ENCODE peak calls at places on chromosomes 12 and 14, in five cellular contexts. C is SK-N-SH, P is H1, E is HepG2, J is HCT116. U is an unnamed sample.

GRCh38 chr14:62743569-62743968 is 301.7 kb downstream of the KCNH5 start:
- DNase-seq in C (no peak), P (no peak), J (no peak), E (no peak), U (no peak)

GRCh38 chr12:112182499-112182898 is 57.1 kb downstream of the TRAFD1 start:
- DNase-seq in E (no peak), P (no peak), C (no peak), J (no peak), U (no peak)

GRCh38 chr14:104462651-104463630 is 116.6 kb upstream of the C14orf180 start:
- DNase-seq in P (peak; percentile 33), J (no peak), C (no peak), E (no peak), U (no peak)

GRCh38 chr12:67414011-67414715 is 145.0 kb downstream of the CAND1 start:
- DNase-seq in J (no peak), E (no peak), C (peak; percentile 22), P (no peak), U (no peak)

GRCh38 chr14:73591690-73592448 is at the start of gene ACOT4:
- DNase-seq in C (peak; percentile 77), J (no peak), E (no peak), P (peak; percentile 54), U (peak; percentile 84)

GRCh38 chr12:68591716-68592437 is 18.8 kb upstream of the RAP1B start:
- DNase-seq in E (no peak), C (no peak), J (no peak), P (no peak), U (no peak)

GRCh38 chr12:56084958-56085543 is 5.1 kb downstream of the ERBB3 start:
- DNase-seq in P (peak; percentile 75), J (no peak), C (no peak), E (no peak), U (peak; percentile 80)

GRCh38 chr12:31234955-31235867 is 90.7 kb downstream of the SINHCAF start:
- DNase-seq in P (peak; percentile 66), E (peak; percentile 7), J (peak; percentile 18), C (peak; percentile 68), U (peak; percentile 44)

GRCh38 chr12:89252284-89252683 is 100.0 kb downstream of the DUSP6 start:
- DNase-seq in J (no peak), P (no peak), E (no peak), C (no peak), U (no peak)

GRCh38 chr14:21039585-21040369 is 2.4 kb upstream of the RNASE7 start:
- DNase-seq in C (peak; percentile 56), P (peak; percentile 53), E (peak; percentile 85), J (peak; percentile 41), U (peak; percentile 79)

GRCh38 chr12:100234591-100235304 is 32.1 kb downstream of the DEPDC4 start:
- DNase-seq in J (peak; percentile 29), C (peak; percentile 38), E (peak; percentile 44), P (no peak), U (peak; percentile 27)

GRCh38 chr12:54526800-54527630 is 22.4 kb upstream of the PDE1B start:
- DNase-seq in J (peak; percentile 53), C (no peak), P (peak; percentile 93), E (peak; percentile 23), U (peak; percentile 65)

GRCh38 chr12:127179199-127179598 is 1087.8 kb upstream of the TMEM132C start:
- DNase-seq in E (no peak), C (no peak), P (no peak), J (no peak), U (no peak)

GRCh38 chr12:1384910-1385309 is 209.5 kb downstream of the FBXL14 start:
- DNase-seq in J (no peak), C (no peak), P (no peak), E (no peak), U (peak; percentile 12)

GRCh38 chr14:50871914-50872732 is at the start of gene ABHD12B:
- DNase-seq in J (no peak), E (no peak), P (peak; percentile 60), C (peak; percentile 73), U (no peak)

GRCh38 chr14:38556321-38556720 is 300.4 kb upstream of the CLEC14A start:
- DNase-seq in J (no peak), C (no peak), P (no peak), E (no peak), U (no peak)

GRCh38 chr12:56299308-56299852 is 750 bp downstream of the CS start:
- DNase-seq in C (no peak), P (peak; percentile 46), J (no peak), E (no peak), U (no peak)

GRCh38 chr12:1936406-1937320 is 18.2 kb upstream of the CACNA2D4 start:
- DNase-seq in E (no peak), J (no peak), C (peak; percentile 85), P (peak; percentile 36), U (peak; percentile 86)

GRCh38 chr12:118061876-118062791 is 1.2 kb upstream of the WSB2 start:
- DNase-seq in J (no peak), C (peak; percentile 62), P (peak; percentile 73), E (no peak), U (peak; percentile 86)

GRCh38 chr14:26596722-26597030 is 1.2 kb downstream of the NOVA1 start:
- DNase-seq in J (no peak), C (no peak), P (no peak), E (no peak), U (no peak)

GRCh38 chr12:68393398-68393797 is 61.2 kb upstream of the MDM1 start:
- DNase-seq in P (no peak), E (no peak), J (no peak), C (no peak), U (no peak)

GRCh38 chr12:9347328-9348127 is 139.3 kb upstream of the PZP start:
- DNase-seq in P (no peak), E (no peak), J (peak; percentile 10), C (no peak), U (no peak)

GRCh38 chr12:58496411-58496810 is 423.9 kb downstream of the LRIG3 start:
- DNase-seq in E (no peak), J (no peak), C (no peak), P (no peak), U (no peak)

GRCh38 chr12:116324684-116325664 is 47.5 kb upstream of the MED13L start:
- DNase-seq in P (no peak), C (no peak), E (no peak), J (no peak), U (no peak)

GRCh38 chr12:38137716-38138115 is 178.9 kb upstream of the ALG10B start:
- DNase-seq in J (no peak), P (no peak), E (no peak), C (no peak), U (no peak)

GRCh38 chr12:1103051-1103450 is 112.0 kb downstream of the ERC1 start:
- DNase-seq in C (no peak), P (no peak), J (no peak), E (no peak), U (no peak)

GRCh38 chr12:78721906-78722305 is 142.7 kb upstream of the SYT1 start:
- DNase-seq in E (no peak), C (no peak), P (no peak), J (no peak), U (no peak)

GRCh38 chr12:121805171-121805687 is 1.4 kb downstream of the SETD1B start:
- DNase-seq in C (peak; percentile 48), J (no peak), E (no peak), P (no peak), U (peak; percentile 38)

GRCh38 chr12:76688001-76688400 is 75.9 kb upstream of the ZDHHC17 start:
- DNase-seq in C (peak; percentile 10), J (no peak), P (no peak), E (no peak), U (no peak)

GRCh38 chr14:35154016-35154415 is 31.7 kb downstream of the PRORP start:
- DNase-seq in C (no peak), P (no peak), E (no peak), J (no peak), U (no peak)

GRCh38 chr12:124554429-124555029 is 12.9 kb downstream of the NCOR2 start:
- DNase-seq in E (no peak), J (no peak), C (no peak), P (no peak), U (no peak)

GRCh38 chr14:98210045-98210678 is 1061.8 kb downstream of the BCL11B start:
- DNase-seq in P (no peak), J (no peak), C (no peak), E (no peak), U (no peak)

GRCh38 chr12:97756066-97756701 is 293.6 kb downstream of the RMST start:
- DNase-seq in P (no peak), J (no peak), E (no peak), C (no peak), U (no peak)

GRCh38 chr12:45878630-45879255 is 111.6 kb downstream of the SCAF11 start:
- DNase-seq in J (no peak), C (no peak), E (no peak), P (no peak), U (peak; percentile 79)
- TF ChIP-seq JUND in J (no peak), C (no peak), E (no peak), P (no peak), U (peak; percentile 54)

GRCh38 chr12:113852695-113853490 is 113.2 kb downstream of the RBM19 start:
- DNase-seq in P (no peak), C (no peak), J (no peak), E (no peak), U (no peak)

GRCh38 chr12:113852273-113852672 is 113.9 kb downstream of the RBM19 start:
- DNase-seq in P (no peak), J (no peak), C (no peak), E (no peak), U (no peak)

GRCh38 chr12:113854385-113855136 is 111.6 kb downstream of the RBM19 start:
- DNase-seq in C (no peak), J (no peak), E (no peak), P (no peak), U (no peak)

GRCh38 chr12:113855998-113856397 is 110.1 kb downstream of the RBM19 start:
- DNase-seq in J (no peak), P (no peak), E (no peak), C (no peak), U (no peak)

DNA sequence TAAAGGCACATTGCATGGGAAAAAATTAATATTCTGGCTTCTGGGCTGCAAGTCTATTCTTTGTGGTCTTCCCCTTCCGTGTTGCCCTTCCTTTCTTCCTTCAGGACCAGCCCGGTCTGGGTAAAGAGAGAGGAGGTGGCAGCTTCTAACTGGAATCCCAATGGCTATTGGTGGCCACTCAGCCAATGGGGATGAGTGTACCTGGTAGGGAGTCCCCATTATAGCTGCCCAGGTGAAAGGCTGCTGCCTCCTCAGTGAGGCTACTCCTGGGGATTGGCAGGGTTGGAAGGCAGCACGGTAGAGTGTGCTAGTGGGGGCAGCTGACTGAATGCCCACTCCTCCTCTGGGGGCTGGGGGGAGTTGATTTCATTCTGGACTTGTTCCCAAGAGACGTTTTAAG is 112.6 kb downstream of the RBM19 start:
- DNase-seq in P (no peak), E (no peak), C (no peak), J (no peak), U (peak; percentile 15)
- TF ChIP-seq JUND in P (no peak), E (no peak), C (no peak), J (no peak), U (no peak)

GRCh38 chr14:90495357-90496276 is 98.8 kb downstream of the CALM1 start:
- DNase-seq in P (peak; percentile 85), C (peak; percentile 28), J (no peak), E (peak; percentile 53), U (peak; percentile 92)
- TF ChIP-seq JUND in P (peak; percentile 9), C (no peak), J (no peak), E (no peak), U (no peak)

DNA sequence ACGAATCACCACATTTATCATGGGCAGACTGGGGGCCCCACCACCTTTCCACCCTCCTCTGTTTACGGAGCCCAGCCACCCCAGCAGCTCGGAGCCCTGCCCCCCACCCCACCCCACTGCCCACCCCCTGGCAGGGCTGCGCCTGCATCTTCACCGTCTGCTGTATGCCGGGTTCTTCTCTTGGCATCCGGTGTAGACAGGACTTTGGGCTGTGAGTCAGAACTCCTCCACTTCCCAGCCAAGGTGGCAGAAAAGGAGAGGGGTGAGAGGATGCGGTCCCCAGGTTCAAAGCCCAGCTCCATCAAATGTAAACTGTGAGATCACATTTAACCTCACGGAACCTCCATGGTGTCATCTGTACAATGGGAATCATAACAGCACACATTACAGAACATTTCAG is 292.5 kb upstream of the RTL1 start:
- DNase-seq in J (no peak), E (no peak), C (no peak), P (peak; percentile 31), U (no peak)
- TF ChIP-seq JUND in J (no peak), E (no peak), C (no peak), P (no peak), U (no peak)

U was measured in T47D.